ENCODE peak calls at places on chromosomes 12 and 14, in ten cellular contexts. Y is cardiac muscle cell; T is sigmoid colon; D is left ventricle myocardium inferior; G is Peyer's patch; N is A549; A is CD4-positive, alpha-beta T cell; P is tibial artery; K is aorta; J is upper lobe of right lung. R is an unnamed sample.

GRCh38 chr12:124305136-124305535 is 10.2 kb downstream of the RFLNA start:
- DNase-seq in Y (no peak), T (no peak), D (no peak), G (no peak), N (no peak), A (no peak), P (no peak), K (peak), J (no peak), R (peak)

GRCh38 chr12:68359669-68360068 is 27.5 kb upstream of the MDM1 start:
- DNase-seq in Y (no peak), T (no peak), D (no peak), G (no peak), N (no peak), A (no peak), P (no peak), K (no peak), J (no peak), R (no peak)

GRCh38 chr12:104768033-104768432 is 190.1 kb downstream of the SLC41A2 start:
- DNase-seq in Y (no peak), T (no peak), D (no peak), G (no peak), N (no peak), A (no peak), P (no peak), K (no peak), J (no peak), R (no peak)

GRCh38 chr14:105026789-105027563 is 6.1 kb upstream of the CDCA4 start:
- DNase-seq in Y (no peak), T (no peak), D (no peak), G (no peak), N (peak), A (no peak), P (no peak), K (no peak), J (no peak), R (peak)

GRCh38 chr12:52582971-52583456 is 9.4 kb upstream of the KRT74 start:
- DNase-seq in Y (peak), T (peak), D (peak), G (peak), N (peak), A (peak), P (peak), K (no peak), J (peak), R (peak)

GRCh38 chr12:130765186-130765659 is 49.1 kb upstream of the RIMBP2 start:
- DNase-seq in Y (peak), T (no peak), D (no peak), G (no peak), N (peak), A (no peak), P (no peak), K (no peak), J (no peak), R (no peak)

GRCh38 chr12:15350643-15351042 is 28.3 kb downstream of the PTPRO start:
- DNase-seq in Y (peak), T (no peak), D (no peak), G (no peak), N (no peak), A (no peak), P (no peak), K (no peak), J (no peak), R (no peak)

GRCh38 chr12:112599871-112600270 is 181.1 kb downstream of the PTPN11 start:
- DNase-seq in Y (peak), T (no peak), D (no peak), G (no peak), N (peak), A (no peak), P (no peak), K (no peak), J (no peak), R (no peak)

GRCh38 chr14:87081004-87081403 is 912.0 kb downstream of the GALC start:
- DNase-seq in Y (no peak), T (no peak), D (no peak), G (no peak), N (no peak), A (no peak), P (no peak), K (no peak), J (no peak), R (no peak)

GRCh38 chr14:56687123-56687522 is 107.5 kb downstream of the TMEM260 start:
- DNase-seq in Y (no peak), T (no peak), D (no peak), G (no peak), N (no peak), A (no peak), P (no peak), K (no peak), J (no peak), R (no peak)

GRCh38 chr14:52949711-52950409 is 990 bp downstream of the FERMT2 start:
- DNase-seq in Y (peak), T (no peak), D (no peak), G (no peak), N (peak), A (no peak), P (peak), K (no peak), J (no peak), R (peak)

GRCh38 chr14:73243341-73243740 is 6.0 kb downstream of the PAPLN start:
- DNase-seq in Y (no peak), T (no peak), D (no peak), G (no peak), N (no peak), A (no peak), P (no peak), K (peak), J (no peak), R (peak)
- H3K27ac ChIP-seq in Y (no peak), T (peak), D (no peak), G (no peak), N (no peak), A (no peak), P (no peak), K (no peak), J (no peak), R (no peak)

DNA sequence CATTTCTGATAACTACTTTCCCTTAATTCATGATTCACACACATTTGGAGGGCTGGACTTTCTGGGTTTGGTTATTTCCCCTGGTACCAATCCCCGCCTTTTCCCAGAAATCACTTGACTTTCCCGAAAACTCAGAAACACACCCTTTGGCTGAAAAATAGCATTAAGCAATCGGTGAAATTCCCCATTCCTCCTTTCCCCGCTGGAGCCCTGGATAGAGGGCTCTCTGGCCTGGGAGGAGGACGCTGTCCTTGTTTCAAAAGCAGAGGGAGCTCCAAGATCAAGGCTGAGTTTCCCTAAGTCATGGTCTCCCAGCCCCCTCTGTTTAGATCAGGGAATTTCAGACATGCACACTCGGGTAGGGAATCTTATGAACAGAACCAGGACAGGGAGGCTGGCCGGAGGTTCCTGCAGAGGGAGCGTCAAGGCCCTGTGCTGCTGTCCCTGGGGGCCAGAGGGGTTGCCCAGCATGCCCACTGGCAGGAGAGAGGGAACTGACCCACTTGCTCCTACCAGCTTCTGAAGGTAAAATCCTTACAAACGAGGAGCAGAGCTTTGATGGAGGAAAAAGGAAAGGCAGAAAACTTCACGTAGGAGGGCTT is at the start of gene C1S:
- DNase-seq in Y (peak), T (peak), D (peak), G (peak), N (peak), A (no peak), P (peak), K (peak), J (peak), R (peak)
- H3K27ac ChIP-seq in Y (no peak), T (peak), D (peak), G (peak), N (peak), A (no peak), P (peak), K (peak), J (peak), R (peak)

GRCh38 chr12:125470838-125471775 is 405.9 kb downstream of the AACS start:
- DNase-seq in Y (no peak), T (no peak), D (no peak), G (no peak), N (no peak), A (no peak), P (no peak), K (no peak), J (no peak), R (no peak)
- H3K27ac ChIP-seq in Y (no peak), T (no peak), D (no peak), G (no peak), N (no peak), A (no peak), P (no peak), K (no peak), J (no peak), R (no peak)

DNA sequence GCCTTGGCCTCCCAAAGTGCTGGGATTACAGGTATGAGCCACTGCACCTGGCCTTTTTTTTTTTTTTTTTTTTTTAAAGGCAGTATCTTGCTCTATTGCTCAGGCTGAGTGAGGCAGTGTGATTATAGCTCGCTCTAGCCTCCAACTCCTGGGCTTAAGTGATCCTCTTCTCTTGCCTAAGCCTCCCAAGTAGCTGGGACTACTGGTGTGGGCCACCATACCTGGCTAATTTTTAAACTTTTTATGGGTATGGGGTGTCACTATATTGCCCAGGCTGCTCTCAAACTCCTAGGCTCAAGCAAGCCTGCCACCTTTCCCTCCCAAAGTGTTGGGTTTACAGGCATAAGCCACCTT is 58.6 kb downstream of the DIP2B start:
- DNase-seq in Y (no peak), T (no peak), D (no peak), G (no peak), N (no peak), A (no peak), P (no peak), K (no peak), J (no peak), R (no peak)
- H3K27ac ChIP-seq in Y (no peak), T (no peak), D (no peak), G (no peak), N (peak), A (no peak), P (no peak), K (no peak), J (no peak), R (no peak)

R was measured in osteoblast.